ENCODE peak calls at places on chromosomes 4 and X, in four cellular contexts. R is adrenal gland, K is thoracic aorta, D is lower lobe of right lung. X is an unnamed sample. For H3K4me1, the result is how much of the 10 kb centered on the place peaks cover.

GRCh38 chr4:34854451-34854850 is 1389.9 kb downstream of the ARAP2 start:
- DNase-seq in R (no peak), K (no peak), D (no peak), X (no peak)

GRCh38 chr4:7780751-7781348 is 158.8 kb downstream of the AFAP1 start:
- DNase-seq in R (no peak), K (no peak), D (no peak), X (no peak)

GRCh38 chr4:159273126-159273438 is 170.2 kb downstream of the RAPGEF2 start:
- DNase-seq in R (peak), K (no peak), D (no peak), X (no peak)

GRCh38 chr4:85512446-85513205 is 37.7 kb downstream of the ARHGAP24 start:
- DNase-seq in R (no peak), K (no peak), D (no peak), X (no peak)

GRCh38 chrX:95754411-95754810 is 930.2 kb upstream of the DIAPH2 start:
- DNase-seq in R (no peak), K (no peak), D (no peak), X (no peak)

GRCh38 chr4:168830777-168831512 is 179.1 kb downstream of the CBR4 start:
- DNase-seq in R (no peak), K (no peak), D (no peak), X (no peak)

GRCh38 chrX:6891404-6891803 is 256.1 kb upstream of the STS start:
- DNase-seq in R (no peak), K (no peak), D (no peak), X (no peak)

GRCh38 chr4:5218376-5219069 is 167.2 kb downstream of the STK32B start:
- DNase-seq in R (no peak), K (no peak), D (no peak), X (no peak)

GRCh38 chr4:184273166-184274147 is 55.8 kb upstream of the ENPP6 start:
- DNase-seq in R (no peak), K (no peak), D (no peak), X (no peak)

GRCh38 chr4:26457412-26457811 is 32.9 kb downstream of the CCKAR start:
- DNase-seq in R (no peak), K (no peak), D (no peak), X (no peak)

GRCh38 chr4:173288296-173288695 is 45.9 kb downstream of the HMGB2 start:
- DNase-seq in R (peak), K (peak), D (no peak), X (peak)

GRCh38 chr4:6104541-6105130 is 86.4 kb upstream of the C4orf50 start:
- DNase-seq in R (no peak), K (no peak), D (no peak), X (no peak)

GRCh38 chr4:8165374-8165896 is 6.8 kb upstream of the ABLIM2 start:
- DNase-seq in R (no peak), K (no peak), D (no peak), X (no peak)

GRCh38 chr4:8038702-8039251 is 99.1 kb upstream of the AFAP1 start:
- DNase-seq in R (no peak), K (no peak), D (no peak), X (no peak)

GRCh38 chrX:38336538-38337240 is 9.4 kb upstream of the RPGR start:
- DNase-seq in R (no peak), K (no peak), D (no peak), X (no peak)

GRCh38 chr4:38930696-38931095 is 63.1 kb downstream of the FAM114A1 start:
- DNase-seq in R (no peak), K (no peak), D (no peak), X (no peak)

GRCh38 chr4:138632856-138633255 is 382.7 kb upstream of the NOCT start:
- DNase-seq in R (no peak), K (no peak), D (no peak), X (no peak)

GRCh38 chrX:108312011-108312410 is 126.2 kb downstream of the COL4A6 start:
- DNase-seq in R (no peak), K (no peak), D (no peak), X (no peak)

GRCh38 chr4:173217727-173218126 is 49.1 kb downstream of the GALNT7 start:
- DNase-seq in R (no peak), K (no peak), D (no peak), X (no peak)

GRCh38 chrX:103783971-103784370 is 7.3 kb downstream of the PLP1 start:
- DNase-seq in R (no peak), K (no peak), D (no peak), X (no peak)
- H3K4me1 ChIP-seq in R (under half), K (under half), D (under half), X (under half)

GRCh38 chr4:157977086-157977485 is 195.7 kb downstream of the GASK1B start:
- DNase-seq in R (no peak), K (no peak), D (no peak), X (no peak)

GRCh38 chr4:157980158-157980557 is 192.7 kb downstream of the GASK1B start:
- DNase-seq in R (no peak), K (no peak), D (no peak), X (no peak)

GRCh38 chr4:157984285-157984911 is 188.4 kb downstream of the GASK1B start:
- DNase-seq in R (no peak), K (no peak), D (no peak), X (no peak)

GRCh38 chr4:157983300-157983699 is 189.5 kb downstream of the GASK1B start:
- DNase-seq in R (no peak), K (no peak), D (no peak), X (no peak)

GRCh38 chr4:157978680-157979361 is 194.0 kb downstream of the GASK1B start:
- DNase-seq in R (peak), K (no peak), D (no peak), X (peak)
- H3K4me3 ChIP-seq in R (peak), K (peak), D (no peak), X (no peak)

GRCh38 chr4:112343330-112343729 is 46.2 kb downstream of the ALPK1 start:
- DNase-seq in R (no peak), K (no peak), D (no peak), X (no peak)

DNA sequence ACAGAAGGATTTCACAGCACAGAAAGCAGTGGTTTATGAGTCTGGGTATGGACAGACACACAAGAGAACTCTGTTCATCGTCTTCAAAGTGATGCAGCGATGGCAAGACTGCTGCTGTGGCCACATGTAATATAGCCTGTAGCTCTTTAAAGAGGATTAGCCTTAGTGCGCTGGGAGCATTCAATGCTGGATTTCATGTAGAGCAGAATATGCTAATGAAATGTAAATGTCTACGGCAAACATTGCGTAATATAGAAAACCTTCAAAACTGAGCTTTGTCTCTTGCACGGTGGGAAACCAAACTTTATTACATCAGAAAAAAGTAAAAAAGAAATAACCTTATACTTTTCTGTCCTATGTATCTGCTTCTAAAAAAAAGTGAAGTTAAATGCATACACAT is 42.9 kb downstream of the ALPK1 start:
- DNase-seq in R (no peak), K (no peak), D (no peak), X (no peak)
- H3K4me1 ChIP-seq in R (under half), K (under half), D (under half), X (under half)

DNA sequence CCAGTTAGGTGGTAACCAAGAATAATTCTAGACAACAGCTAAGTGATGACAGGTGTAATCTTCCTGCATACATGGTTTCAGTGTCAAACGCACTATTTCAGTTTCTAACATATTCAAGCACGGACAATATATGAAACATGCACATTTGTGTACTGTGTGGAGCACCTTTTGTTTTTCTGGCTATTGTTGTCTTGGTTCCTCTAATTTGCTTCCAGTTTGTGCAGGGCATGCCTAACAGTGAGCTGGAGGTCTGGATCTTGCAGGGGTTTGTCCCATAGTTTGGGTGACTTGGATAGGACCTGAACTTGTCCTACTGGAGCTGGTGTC is 70.5 kb upstream of the TBC1D9 start:
- DNase-seq in R (no peak), K (no peak), D (no peak), X (no peak)
- H3K4me3 ChIP-seq in R (no peak), K (no peak), D (no peak), X (no peak)

GRCh38 chr4:1852904-1853623 is 2.9 kb downstream of the LETM1 start:
- DNase-seq in R (no peak), K (no peak), D (no peak), X (no peak)

GRCh38 chr4:1851160-1851559 is 4.8 kb downstream of the LETM1 start:
- DNase-seq in R (peak), K (no peak), D (no peak), X (no peak)

GRCh38 chr4:1846580-1846979 is 9.4 kb downstream of the LETM1 start:
- DNase-seq in R (no peak), K (no peak), D (no peak), X (no peak)

GRCh38 chr4:1851575-1852415 is 4.2 kb downstream of the LETM1 start:
- DNase-seq in R (peak), K (no peak), D (no peak), X (no peak)

DNA sequence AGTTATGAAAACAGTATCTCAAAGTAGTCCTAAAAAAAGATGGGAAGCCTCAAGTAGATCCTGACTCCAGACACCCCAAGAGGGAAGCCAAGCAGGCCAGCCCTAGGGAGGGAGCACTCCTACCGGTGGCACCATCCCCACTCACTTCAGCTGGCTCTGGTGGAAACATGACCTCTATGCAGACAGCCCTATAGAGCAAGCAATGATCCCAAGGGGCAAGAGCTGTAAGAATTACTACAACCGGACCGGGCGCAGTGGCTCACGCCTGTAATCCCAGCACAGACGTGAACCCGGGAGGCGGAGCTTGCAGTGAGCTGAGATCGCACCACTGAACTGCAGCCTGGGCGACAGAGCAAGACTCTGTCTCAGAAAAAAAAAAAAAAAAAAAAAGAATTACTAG is 5.7 kb downstream of the LETM1 start:
- DNase-seq in R (no peak), K (no peak), D (no peak), X (no peak)
- H3K4me1 ChIP-seq in R (under half), K (under half), D (under half), X (under half)

GRCh38 chrX:148376342-148376741 is 124.1 kb upstream of the AFF2 start:
- DNase-seq in R (no peak), K (no peak), D (no peak), X (no peak)

GRCh38 chrX:148381603-148382002 is 118.8 kb upstream of the AFF2 start:
- DNase-seq in R (no peak), K (no peak), D (no peak), X (no peak)

GRCh38 chrX:148382983-148383382 is 117.4 kb upstream of the AFF2 start:
- DNase-seq in R (no peak), K (no peak), D (no peak), X (no peak)

GRCh38 chrX:148380107-148380506 is 120.3 kb upstream of the AFF2 start:
- DNase-seq in R (no peak), K (no peak), D (no peak), X (no peak)

DNA sequence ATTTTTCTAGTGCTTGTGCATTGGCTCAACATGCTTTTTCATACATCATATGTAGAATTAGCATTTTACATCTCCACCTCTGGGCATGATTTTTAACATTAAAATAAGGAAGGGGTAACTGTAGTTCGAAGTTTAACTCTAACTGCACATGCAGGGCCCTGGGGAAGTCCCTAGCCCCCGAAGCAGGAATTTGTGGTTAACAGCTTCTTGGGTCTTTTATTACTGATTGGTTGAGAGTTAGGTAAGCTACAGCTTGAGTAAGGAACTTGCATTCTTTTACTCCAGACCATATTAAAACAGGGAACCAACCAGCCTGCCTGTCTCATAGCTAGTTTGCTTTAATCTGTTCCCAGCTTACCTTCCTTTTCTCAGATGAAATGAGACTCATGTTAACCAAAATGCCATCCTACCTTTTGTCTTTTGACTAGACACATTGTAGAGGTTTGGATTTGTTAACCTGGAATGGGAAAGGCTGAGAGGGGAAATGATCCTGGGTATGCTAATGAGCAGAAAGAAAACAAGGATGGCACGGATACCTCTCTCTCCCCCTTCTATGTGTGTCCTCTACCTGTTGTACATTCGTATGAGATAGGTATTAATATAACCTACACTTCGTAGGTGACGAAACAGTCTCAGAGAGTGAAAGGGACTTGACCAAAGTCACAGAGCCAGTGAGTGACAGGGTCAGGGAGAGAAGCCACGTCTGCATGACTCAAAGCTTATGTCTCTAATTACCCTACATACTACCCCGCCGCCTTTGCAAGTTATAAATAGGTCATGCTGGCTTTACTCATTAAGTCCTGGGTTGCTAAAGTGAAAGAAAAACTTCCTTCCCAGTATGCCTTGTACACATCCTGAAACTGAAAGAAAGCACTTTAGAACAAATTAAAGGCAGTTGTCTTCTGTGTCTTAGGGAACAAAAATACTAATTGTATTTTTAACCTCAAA is 119.5 kb upstream of the AFF2 start:
- DNase-seq in R (peak), K (no peak), D (no peak), X (no peak)
- H3K4me3 ChIP-seq in R (no peak), K (peak), D (peak), X (no peak)

DNA sequence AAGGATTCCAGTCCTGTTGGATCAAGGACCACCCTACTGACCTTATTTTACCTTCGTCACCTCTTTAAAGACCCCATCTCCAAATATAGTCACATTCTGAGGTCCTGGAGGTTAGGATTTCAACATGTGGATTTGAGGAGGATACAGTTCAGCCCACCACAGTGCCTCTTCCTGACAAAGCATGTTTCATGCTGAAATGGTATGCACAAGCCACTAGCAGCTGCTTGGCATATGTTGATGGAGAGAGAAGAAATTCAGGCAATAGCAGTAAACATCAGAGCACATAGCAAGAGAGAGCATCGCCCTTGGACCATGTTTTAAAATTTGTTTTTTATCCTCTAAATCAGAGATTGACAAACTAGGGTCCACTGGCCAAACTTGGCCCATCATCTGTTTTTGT is 172.1 kb downstream of the PRKX start:
- DNase-seq in R (no peak), K (no peak), D (no peak), X (no peak)
- H3K4me1 ChIP-seq in R (under half), K (under half), D (under half), X (under half)

X was measured in Caco-2.